ENCODE peak calls at places on chromosomes 4 and X, in six cellular contexts. P, Q, E, K, U and A are unnamed samples.
A peak's percentile ranks its signal among the peaks of the same experiment; 100 is the strongest.

GRCh38 chrX:24426921-24427746 is 38.0 kb upstream of the PDK3 start:
- DNase-seq in P (no peak), Q (peak; percentile 5), E (no peak), K (peak; percentile 6), U (no peak), A (no peak)

GRCh38 chr4:184805462-184806245 is 20.1 kb downstream of the ACSL1 start:
- DNase-seq in P (peak; percentile 83), Q (no peak), E (peak; percentile 78), K (no peak), U (peak; percentile 71), A (no peak)

GRCh38 chr4:7721984-7722551 is 217.6 kb downstream of the AFAP1 start:
- DNase-seq in P (no peak), Q (no peak), E (no peak), K (peak; percentile 37), U (no peak), A (no peak)

GRCh38 chr4:52795533-52795932 is 44.3 kb upstream of the ERVMER34-1 start:
- DNase-seq in P (no peak), Q (no peak), E (no peak), K (no peak), U (no peak), A (no peak)

GRCh38 chrX:43971966-43972961 is 926 bp downstream of the NDP start:
- DNase-seq in P (no peak), Q (no peak), E (no peak), K (no peak), U (no peak), A (no peak)

GRCh38 chr4:55933611-55934010 is 15.1 kb upstream of the CEP135 start:
- DNase-seq in P (no peak), Q (no peak), E (no peak), K (no peak), U (no peak), A (no peak)

GRCh38 chrX:80808160-80808735 is 1.4 kb downstream of the BRWD3 start:
- DNase-seq in P (peak; percentile 75), Q (peak; percentile 61), E (peak; percentile 63), K (peak; percentile 75), U (peak; percentile 12), A (peak; percentile 68)

GRCh38 chr4:4712800-4713528 is 146.5 kb upstream of the MSX1 start:
- DNase-seq in P (no peak), Q (peak; percentile 91), E (no peak), K (no peak), U (no peak), A (no peak)

GRCh38 chrX:103404225-103405008 is 28.1 kb downstream of the BEX3 start:
- DNase-seq in P (peak; percentile 70), Q (peak; percentile 60), E (peak; percentile 18), K (peak; percentile 93), U (peak; percentile 62), A (peak; percentile 91)

GRCh38 chr4:102438873-102439614 is 62.1 kb upstream of the NFKB1 start:
- DNase-seq in P (no peak), Q (peak; percentile 33), E (no peak), K (peak; percentile 96), U (no peak), A (no peak)

GRCh38 chr4:108255203-108255747 is 86.5 kb upstream of the LEF1 start:
- DNase-seq in P (no peak), Q (no peak), E (no peak), K (no peak), U (peak; percentile 48), A (no peak)

GRCh38 chrX:20639115-20639514 is 372.4 kb upstream of the RPS6KA3 start:
- DNase-seq in P (no peak), Q (no peak), E (no peak), K (no peak), U (no peak), A (no peak)

GRCh38 chr4:152696764-152697250 is 17.0 kb upstream of the TMEM154 start:
- DNase-seq in P (no peak), Q (peak; percentile 63), E (no peak), K (peak; percentile 85), U (no peak), A (no peak)

GRCh38 chr4:118158946-118159345 is 124.7 kb downstream of the NDST3 start:
- DNase-seq in P (no peak), Q (no peak), E (no peak), K (peak; percentile 92), U (no peak), A (peak; percentile 5)

GRCh38 chrX:135892781-135893180 is 463 bp downstream of the CT45A10 start:
- DNase-seq in P (no peak), Q (no peak), E (no peak), K (no peak), U (no peak), A (no peak)

GRCh38 chrX:9352683-9353430 is 112.0 kb upstream of the TBL1X start:
- DNase-seq in P (peak; percentile 51), Q (peak; percentile 4), E (no peak), K (peak; percentile 80), U (no peak), A (no peak)

GRCh38 chr4:94722748-94723147 is 35.0 kb upstream of the BMPR1B start:
- DNase-seq in P (no peak), Q (no peak), E (no peak), K (no peak), U (no peak), A (no peak)

GRCh38 chrX:74246524-74246923 is 57.5 kb upstream of the ZCCHC13 start:
- DNase-seq in P (no peak), Q (no peak), E (no peak), K (peak; percentile 18), U (no peak), A (no peak)

GRCh38 chr4:27635936-27636913 is 775.6 kb downstream of the STIM2 start:
- DNase-seq in P (no peak), Q (no peak), E (no peak), K (no peak), U (no peak), A (no peak)

GRCh38 chr4:157992038-157992706 is 180.7 kb downstream of the GASK1B start:
- DNase-seq in P (peak; percentile 53), Q (peak; percentile 60), E (no peak), K (peak; percentile 92), U (peak; percentile 10), A (peak; percentile 72)

DNA sequence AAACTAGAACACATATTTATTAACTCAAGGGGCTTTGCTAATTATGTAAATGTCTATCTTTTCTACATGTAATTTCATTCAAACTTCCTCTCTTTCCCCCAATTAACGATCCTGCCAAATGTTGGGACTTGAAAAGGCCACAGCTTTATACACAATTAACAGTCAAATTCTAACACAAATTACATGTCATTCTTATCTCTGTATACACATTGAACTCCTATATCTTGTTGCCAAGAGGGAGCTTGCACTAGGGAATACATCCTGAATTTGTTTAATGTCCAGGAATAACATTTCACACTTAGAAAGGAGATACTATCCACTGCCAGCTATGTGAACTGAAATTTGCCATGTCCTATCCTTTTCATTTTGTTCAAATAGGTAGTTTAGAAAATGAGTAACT is 38.9 kb upstream of the MAB21L2 start:
- DNase-seq in P (no peak), Q (no peak), E (no peak), K (no peak), U (no peak), A (no peak)
- H3K4me1 ChIP-seq in P (no peaks in the 10 kb centered on the region), Q (peaks cover 7% of the 10 kb centered on the region), E (no peaks in the 10 kb centered on the region), K (peaks cover 4% of the 10 kb centered on the region), U (no peaks in the 10 kb centered on the region), A (peaks cover 92% of the 10 kb centered on the region)

DNA sequence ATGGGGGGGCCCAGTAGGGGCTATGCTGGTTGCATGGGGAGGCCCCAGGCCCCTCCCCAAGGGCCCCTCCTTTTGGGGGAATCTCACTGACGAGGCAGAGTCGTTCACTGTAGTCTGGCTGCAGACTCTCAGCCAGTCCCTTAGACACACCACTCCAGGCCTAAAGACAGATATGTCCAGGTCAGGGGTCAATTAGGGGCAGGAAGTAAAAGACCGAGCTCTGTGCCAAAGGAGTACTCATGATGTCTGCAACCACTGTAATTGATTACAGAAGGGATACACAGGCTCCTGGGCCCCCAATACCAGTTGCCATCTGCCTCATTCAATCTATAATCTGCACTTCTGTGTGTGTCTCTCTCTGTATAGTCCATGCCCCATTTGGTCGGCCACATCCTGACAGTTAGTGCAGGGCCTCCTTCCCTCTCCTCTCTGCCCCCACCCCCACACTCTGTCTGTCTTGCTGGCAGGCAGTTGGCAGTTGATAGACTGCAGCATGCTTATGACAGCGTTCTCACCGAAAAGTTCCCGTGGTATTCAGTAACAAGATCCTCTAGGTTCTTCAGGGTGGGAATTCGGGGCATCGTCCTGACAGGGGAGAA is 1.3 kb upstream of the CXorf65 start:
- DNase-seq in P (no peak), Q (no peak), E (no peak), K (peak; percentile 4), U (no peak), A (no peak)
- H3K4me1 ChIP-seq in P (no peaks in the 10 kb centered on the region), Q (peaks cover 20% of the 10 kb centered on the region), E (peaks cover 6% of the 10 kb centered on the region), K (peaks cover 29% of the 10 kb centered on the region), U (peaks cover 20% of the 10 kb centered on the region), A (peaks cover 12% of the 10 kb centered on the region)

GRCh38 chr4:41142356-41142755 is 72.0 kb downstream of the APBB2 start:
- DNase-seq in P (no peak), Q (no peak), E (no peak), K (peak; percentile 50), U (no peak), A (no peak)
- H3K4me1 ChIP-seq in P (peaks cover 11% of the 10 kb centered on the region), Q (peaks cover 48% of the 10 kb centered on the region), E (peaks cover 59% of the 10 kb centered on the region), K (no peaks in the 10 kb centered on the region), U (peaks cover 11% of the 10 kb centered on the region), A (peaks cover 43% of the 10 kb centered on the region)

GRCh38 chr4:3487861-3488260 is 24.8 kb downstream of the DOK7 start:
- DNase-seq in P (no peak), Q (no peak), E (no peak), K (no peak), U (no peak), A (no peak)

GRCh38 chr4:3485882-3486555 is 22.9 kb downstream of the DOK7 start:
- DNase-seq in P (no peak), Q (no peak), E (no peak), K (no peak), U (no peak), A (no peak)

GRCh38 chr4:3489451-3489962 is 26.4 kb downstream of the DOK7 start:
- DNase-seq in P (no peak), Q (no peak), E (no peak), K (no peak), U (peak; percentile 65), A (peak; percentile 39)

GRCh38 chr4:3486556-3487270 is 23.6 kb downstream of the DOK7 start:
- DNase-seq in P (no peak), Q (no peak), E (no peak), K (no peak), U (peak; percentile 64), A (peak; percentile 69)

GRCh38 chr4:3488791-3489190 is 25.7 kb downstream of the DOK7 start:
- DNase-seq in P (no peak), Q (no peak), E (no peak), K (no peak), U (no peak), A (no peak)
- H3K4me1 ChIP-seq in P (peaks cover 6% of the 10 kb centered on the region), Q (peaks cover 7% of the 10 kb centered on the region), E (peaks cover 58% of the 10 kb centered on the region), K (peaks cover 8% of the 10 kb centered on the region), U (peaks cover 35% of the 10 kb centered on the region), A (peaks cover 40% of the 10 kb centered on the region)

DNA sequence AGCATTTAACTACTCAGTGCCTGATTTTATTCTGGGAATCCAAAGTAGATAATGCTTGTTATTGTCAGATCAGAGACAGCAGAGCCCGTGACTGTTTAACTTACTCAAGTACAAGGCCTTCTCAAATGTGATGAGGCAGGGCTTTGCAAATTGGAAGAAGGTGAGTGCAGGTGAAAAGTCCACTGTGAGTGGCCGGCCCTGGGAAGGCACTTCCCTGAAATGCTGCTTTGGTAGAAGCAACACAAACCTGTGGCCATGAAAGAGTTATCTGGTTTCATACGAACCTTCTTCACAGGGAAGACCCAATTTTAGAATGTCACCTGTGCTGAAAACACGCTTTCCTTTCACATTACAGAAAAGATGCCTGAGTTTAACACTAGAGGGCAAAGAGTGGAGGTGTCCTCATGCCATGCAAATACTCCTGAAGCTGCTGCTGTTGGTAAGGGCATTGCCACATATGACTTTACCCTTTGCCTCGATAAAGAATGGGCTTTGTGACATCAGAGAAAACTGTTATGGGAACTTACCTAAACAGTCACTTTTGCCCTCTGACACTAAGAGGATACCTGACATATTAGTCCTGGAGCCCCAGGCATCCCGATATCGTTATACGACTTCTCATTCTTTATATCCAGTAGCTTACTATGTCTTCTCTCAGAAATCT is 8.0 kb downstream of the PPARGC1A start:
- DNase-seq in P (no peak), Q (peak; percentile 56), E (no peak), K (no peak), U (no peak), A (no peak)
- H3K4me1 ChIP-seq in P (no peaks in the 10 kb centered on the region), Q (peaks cover 95% of the 10 kb centered on the region), E (peaks cover 43% of the 10 kb centered on the region), K (peaks cover 70% of the 10 kb centered on the region), U (peaks cover 11% of the 10 kb centered on the region), A (no peaks in the 10 kb centered on the region)